ENCODE peak calls at places on chromosomes 13 and 19, in nine cellular contexts. O is OCI-LY7; H is T1000; G is NCI-H187; E is stimulated activated CD4-positive, alpha-beta T cell treated with anti-CD3 and anti-CD28 coated beads, Interleukin-15, amount 100 ng/mL, for 48 hours; R is stimulated activated naive CD8-positive, alpha-beta T cell treated with anti-CD3 and anti-CD28 coated beads, Interleukin-15, Interleukin-2, amounts not matched to agents 100 U/mL and 50 U/mL, for 24 hours; Y is NCI-H82; S is activated naive CD8-positive, alpha-beta T cell treated with anti-CD3 and anti-CD28 coated beads, Interleukin-2, amount 50 U/mL, for 24 hours; K is iPS-NIHi11. U is an unnamed sample.

GRCh38 chr19:53906211-53907192 is 2.6 kb upstream of the CACNG7 start:
- DNase-seq in Y (peak), K (peak), H (no peak), O (peak), S (peak), G (no peak), E (peak), R (peak), U (no peak)

GRCh38 chr19:50428768-50429463 is 3.8 kb upstream of the MYBPC2 start:
- DNase-seq in H (no peak), O (no peak), S (no peak), G (no peak), R (no peak), K (no peak), Y (no peak), E (no peak), U (no peak)

GRCh38 chr19:32611161-32611560 is 30.2 kb downstream of the PDCD5 start:
- DNase-seq in S (no peak), G (no peak), Y (no peak), K (no peak), R (no peak), O (no peak), H (no peak), E (no peak), U (no peak)

GRCh38 chr13:108895220-108895704 is 265.9 kb downstream of the MYO16 start:
- DNase-seq in Y (peak), O (peak), E (no peak), K (no peak), S (no peak), H (no peak), G (peak), R (no peak), U (no peak)

GRCh38 chr13:113058129-113058987 is 47.2 kb upstream of the F7 start:
- DNase-seq in E (no peak), H (no peak), Y (no peak), S (no peak), R (no peak), O (no peak), K (no peak), G (no peak), U (no peak)

GRCh38 chr19:5948697-5949564 is 29.0 kb downstream of the RANBP3 start:
- DNase-seq in G (no peak), E (no peak), O (no peak), R (no peak), Y (peak), H (no peak), S (no peak), K (no peak), U (no peak)

GRCh38 chr13:71625694-71626093 is 241.3 kb downstream of the DACH1 start:
- DNase-seq in E (no peak), K (no peak), R (no peak), S (no peak), H (no peak), G (no peak), Y (no peak), O (no peak), U (no peak)

GRCh38 chr13:81133066-81133465 is 792.1 kb upstream of the SPRY2 start:
- DNase-seq in O (no peak), S (no peak), Y (no peak), E (no peak), R (no peak), K (no peak), H (no peak), G (no peak), U (no peak)

GRCh38 chr13:100815476-100816046 is 141.0 kb upstream of the TMTC4 start:
- DNase-seq in K (no peak), H (no peak), G (no peak), E (no peak), S (no peak), Y (no peak), R (no peak), O (no peak), U (no peak)